ENCODE peak calls at places on chromosomes 3 and 15, in six cellular contexts. Z is H9, T is trophoblast cell, O is IMR-90, C is H1, Y is mesenchymal stem cell. S is an unnamed sample.

GRCh38 chr3:9151240-9151639 is 98.2 kb downstream of the SRGAP3 start:
- DNase-seq in Z (no peak), T (peak), O (no peak), C (no peak), Y (no peak), S (no peak)

GRCh38 chr3:36909181-36909580 is 35.7 kb downstream of the TRANK1 start:
- DNase-seq in Z (no peak), T (no peak), O (no peak), C (no peak), Y (no peak), S (no peak)

GRCh38 chr3:113238503-113238902 is 27.1 kb downstream of the BOC start:
- DNase-seq in Z (no peak), T (no peak), O (no peak), C (no peak), Y (no peak), S (no peak)

GRCh38 chr3:43207628-43208085 is 78.7 kb upstream of the SNRK start:
- DNase-seq in Z (no peak), T (no peak), O (peak), C (no peak), Y (peak), S (no peak)

GRCh38 chr3:85007195-85008094 is 48.7 kb downstream of the CADM2 start:
- DNase-seq in Z (no peak), T (no peak), O (no peak), C (no peak), Y (no peak), S (no peak)

GRCh38 chr3:39346785-39347585 is 17.5 kb downstream of the CCR8 start:
- DNase-seq in Z (no peak), T (no peak), O (no peak), C (no peak), Y (no peak), S (no peak)

GRCh38 chr3:42979044-42979962 is at the start of gene GASK1A:
- DNase-seq in Z (peak), T (peak), O (no peak), C (no peak), Y (no peak), S (peak)

GRCh38 chr3:29649815-29650547 is 369.1 kb downstream of the RBMS3 start:
- DNase-seq in Z (no peak), T (no peak), O (peak), C (no peak), Y (peak), S (no peak)

GRCh38 chr15:59284768-59285368 is 78.2 kb downstream of the LDHAL6B start:
- DNase-seq in Z (no peak), T (peak), O (no peak), C (no peak), Y (no peak), S (no peak)

GRCh38 chr3:89067736-89068135 is 39.7 kb upstream of the EPHA3 start:
- DNase-seq in Z (no peak), T (no peak), O (no peak), C (no peak), Y (no peak), S (no peak)

GRCh38 chr3:48024401-48024800 is 8.2 kb upstream of the MAP4 start:
- DNase-seq in Z (no peak), T (peak), O (peak), C (no peak), Y (peak), S (no peak)

GRCh38 chr3:177882124-177882648 is 654.0 kb upstream of the KCNMB2 start:
- DNase-seq in Z (no peak), T (no peak), O (no peak), C (no peak), Y (no peak), S (no peak)

GRCh38 chr3:16523778-16524177 is 10.3 kb upstream of the RFTN1 start:
- DNase-seq in Z (no peak), T (peak), O (peak), C (no peak), Y (no peak), S (no peak)

GRCh38 chr3:6062226-6063187 is 798.4 kb upstream of the GRM7 start:
- DNase-seq in Z (peak), T (no peak), O (no peak), C (no peak), Y (no peak), S (no peak)
- H2BK5ac ChIP-seq in Z (peak), T (no peak), O (no peak), C (no peak), Y (no peak), S (no peak)

DNA sequence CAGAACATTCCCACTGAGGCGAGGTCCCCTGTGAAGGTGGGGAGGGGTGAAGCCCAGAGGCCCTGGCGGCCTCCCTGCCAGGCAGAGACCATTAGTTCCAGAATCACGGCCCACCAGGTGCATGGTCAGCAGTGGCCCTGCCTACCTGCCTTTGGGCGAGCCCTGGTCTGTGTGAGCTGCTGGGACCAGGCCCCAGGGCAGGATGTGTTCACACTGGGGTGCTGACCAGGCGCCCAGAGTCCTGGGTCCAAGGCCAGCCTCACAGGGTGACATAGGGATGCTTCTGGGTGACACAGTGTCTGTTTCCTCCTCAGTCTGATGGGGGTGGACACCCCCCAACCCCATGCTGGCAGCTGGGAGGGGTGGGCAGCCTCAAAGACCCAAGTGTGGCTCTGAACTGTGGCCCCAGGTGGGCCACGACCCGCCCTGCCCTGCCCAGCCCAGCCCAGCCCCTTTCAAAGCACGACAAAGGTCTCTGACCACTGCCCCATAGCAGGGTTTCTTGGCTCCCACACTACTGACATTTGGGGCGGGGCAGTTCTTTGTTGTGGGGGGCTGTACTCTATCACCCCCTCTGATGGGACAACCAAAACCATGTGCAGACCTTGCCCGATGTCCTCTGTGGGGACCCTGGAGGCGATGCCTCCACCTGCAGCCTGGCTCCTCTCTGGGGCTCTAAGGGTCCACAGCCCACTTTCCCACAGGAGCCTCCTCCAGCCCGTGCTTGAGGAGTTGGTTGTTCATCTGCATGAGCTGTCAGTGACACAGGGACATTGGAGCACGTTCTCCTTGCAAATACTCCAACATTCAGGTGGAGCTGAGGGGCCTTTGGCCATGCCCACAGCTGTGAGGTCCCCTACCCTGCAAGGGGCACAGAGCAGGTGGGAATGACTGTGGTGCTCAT is 44.8 kb upstream of the SLC41A3 start:
- DNase-seq in Z (peak), T (no peak), O (no peak), C (no peak), Y (no peak), S (no peak)
- H2AFZ ChIP-seq in Z (no peak), T (no peak), O (no peak), C (no peak), Y (no peak), S (no peak)

GRCh38 chr15:88218557-88219214 is 37.9 kb downstream of the NTRK3 start:
- DNase-seq in Z (no peak), T (no peak), O (no peak), C (no peak), Y (no peak), S (no peak)
- H4K91ac ChIP-seq in Z (no peak), T (no peak), O (no peak), C (no peak), Y (no peak), S (no peak)

GRCh38 chr15:51331141-51331540 is 7.3 kb downstream of the CYP19A1 start:
- DNase-seq in Z (no peak), T (peak), O (peak), C (no peak), Y (no peak), S (no peak)
- H2BK5ac ChIP-seq in Z (no peak), T (no peak), O (no peak), C (no peak), Y (no peak), S (no peak)

GRCh38 chr3:184592411-184593200 is 31.0 kb downstream of the EPHB3 start:
- DNase-seq in Z (no peak), T (no peak), O (peak), C (no peak), Y (peak), S (no peak)

GRCh38 chr3:184588776-184589175 is 27.2 kb downstream of the EPHB3 start:
- DNase-seq in Z (no peak), T (no peak), O (no peak), C (no peak), Y (no peak), S (no peak)

GRCh38 chr3:184593201-184593922 is 31.8 kb downstream of the EPHB3 start:
- DNase-seq in Z (no peak), T (no peak), O (peak), C (no peak), Y (peak), S (no peak)

GRCh38 chr3:184591789-184592188 is 30.2 kb downstream of the EPHB3 start:
- DNase-seq in Z (no peak), T (no peak), O (no peak), C (no peak), Y (no peak), S (no peak)

GRCh38 chr3:184590795-184591194 is 29.2 kb downstream of the EPHB3 start:
- DNase-seq in Z (no peak), T (no peak), O (no peak), C (no peak), Y (no peak), S (no peak)
- H2AFZ ChIP-seq in Z (no peak), T (no peak), O (no peak), C (no peak), Y (peak), S (peak)

DNA sequence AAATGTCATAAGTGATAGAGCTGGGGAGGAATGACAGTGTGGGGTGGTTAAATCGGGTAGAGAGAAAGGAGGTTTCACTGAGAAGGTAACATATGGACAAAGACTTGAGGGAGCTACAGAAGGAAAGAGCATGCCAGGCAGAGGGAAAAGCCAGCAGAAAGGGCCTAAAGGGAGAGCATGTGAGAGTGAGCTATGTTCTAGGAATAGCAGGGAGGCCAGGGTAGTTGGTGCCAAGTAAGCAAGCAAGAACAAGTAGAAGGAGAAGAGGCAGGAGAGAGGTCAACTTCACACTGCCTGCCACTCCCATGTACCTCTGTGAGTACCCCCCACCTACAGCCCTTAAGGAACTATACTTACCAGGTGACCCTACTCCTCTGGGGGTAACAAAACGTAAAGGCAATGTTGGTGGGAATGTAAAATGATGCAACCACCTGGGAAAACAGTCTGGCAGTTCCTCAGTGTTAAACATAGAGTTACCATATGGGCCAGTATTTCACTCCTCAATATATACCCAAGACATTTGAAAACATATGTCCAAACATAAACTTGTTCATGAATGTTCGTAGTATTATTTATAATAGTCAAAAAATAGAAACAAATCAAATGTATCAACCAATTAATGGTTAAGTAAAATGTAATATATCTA is 67.6 kb downstream of the SFMBT1 start:
- DNase-seq in Z (no peak), T (no peak), O (no peak), C (no peak), Y (no peak), S (no peak)
- H4K91ac ChIP-seq in Z (no peak), T (no peak), O (no peak), C (no peak), Y (no peak), S (no peak)

GRCh38 chr15:26029146-26029545 is 166.0 kb upstream of the ATP10A start:
- DNase-seq in Z (no peak), T (no peak), O (no peak), C (no peak), Y (no peak), S (no peak)

GRCh38 chr15:26023691-26024090 is 160.6 kb upstream of the ATP10A start:
- DNase-seq in Z (no peak), T (no peak), O (no peak), C (no peak), Y (no peak), S (no peak)

GRCh38 chr15:26024241-26024640 is 161.1 kb upstream of the ATP10A start:
- DNase-seq in Z (no peak), T (no peak), O (no peak), C (no peak), Y (no peak), S (no peak)

GRCh38 chr15:26032162-26032846 is 169.2 kb upstream of the ATP10A start:
- DNase-seq in Z (no peak), T (no peak), O (no peak), C (no peak), Y (no peak), S (no peak)

GRCh38 chr15:26028086-26028740 is 165.1 kb upstream of the ATP10A start:
- DNase-seq in Z (no peak), T (peak), O (no peak), C (no peak), Y (no peak), S (no peak)
- H2BK5ac ChIP-seq in Z (no peak), T (peak), O (no peak), C (no peak), Y (no peak), S (no peak)

GRCh38 chr3:25508901-25509300 is 80.8 kb downstream of the RARB start:
- DNase-seq in Z (no peak), T (peak), O (no peak), C (no peak), Y (peak), S (no peak)
- H2AFZ ChIP-seq in Z (no peak), T (no peak), O (no peak), C (no peak), Y (no peak), S (no peak)

DNA sequence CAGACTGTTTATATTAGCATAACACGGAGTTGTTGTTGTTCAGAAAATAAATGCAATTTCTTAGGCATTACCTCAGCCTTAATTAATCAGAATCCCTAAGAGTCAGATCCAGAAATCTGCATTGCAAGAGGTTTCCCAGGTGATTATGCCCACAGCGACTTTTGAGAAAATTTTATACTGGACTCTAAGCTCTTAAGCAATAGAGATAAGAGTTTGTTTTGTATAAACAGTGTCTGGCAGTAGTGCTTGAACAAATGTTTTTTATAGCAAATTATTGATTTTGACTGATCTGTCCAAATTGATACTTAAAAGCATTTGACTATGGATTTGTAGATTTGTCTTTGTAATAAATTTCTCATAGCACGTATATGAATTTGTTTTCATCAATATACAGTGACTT is 92.8 kb downstream of the ZBBX start:
- DNase-seq in Z (no peak), T (no peak), O (no peak), C (no peak), Y (no peak), S (no peak)
- H4K91ac ChIP-seq in Z (no peak), T (no peak), O (no peak), C (no peak), Y (no peak), S (no peak)

GRCh38 chr3:138019288-138020069 is 9.5 kb downstream of the CLDN18 start:
- DNase-seq in Z (no peak), T (no peak), O (no peak), C (no peak), Y (no peak), S (no peak)
- H2BK5ac ChIP-seq in Z (no peak), T (no peak), O (no peak), C (no peak), Y (no peak), S (no peak)

S was measured in neuronal stem cell.